ENCODE peak calls at places on chromosomes 1 and 21, in four cellular contexts. V, F, Q and U are unnamed samples. For H3K36me3, the result is how much of the 10 kb centered on the place peaks cover.

GRCh38 chr21:31426235-31426797 is 82.3 kb upstream of the TIAM1 start:
- DNase-seq in V (no peak), F (no peak), Q (no peak), U (no peak)

GRCh38 chr1:209241481-209241880 is 342.0 kb upstream of the CAMK1G start:
- DNase-seq in Q (no peak), F (no peak), V (no peak), U (no peak)

GRCh38 chr1:89990976-89991831 is 3.7 kb upstream of the ZNF326 start:
- DNase-seq in Q (no peak), V (no peak), F (no peak), U (no peak)

GRCh38 chr1:172134087-172134731 is 286.3 kb upstream of the C1orf105 start:
- DNase-seq in F (no peak), Q (no peak), V (no peak), U (no peak)

GRCh38 chr1:245764040-245764439 is 609.3 kb downstream of the KIF26B start:
- DNase-seq in F (no peak), V (no peak), Q (no peak), U (no peak)

GRCh38 chr1:227562923-227563318 is 435 bp upstream of the ZNF678 start:
- DNase-seq in Q (no peak), F (no peak), V (no peak), U (no peak)

GRCh38 chr1:145995964-145996432 is 381 bp downstream of the TXNIP start:
- DNase-seq in Q (no peak), V (no peak), F (no peak), U (peak)

GRCh38 chr1:215595231-215595630 is 28.1 kb downstream of the KCTD3 start:
- DNase-seq in V (no peak), Q (no peak), F (no peak), U (no peak)

GRCh38 chr1:160961419-160961818 is 6.8 kb upstream of the ITLN2 start:
- DNase-seq in F (no peak), Q (no peak), V (no peak), U (no peak)

DNA sequence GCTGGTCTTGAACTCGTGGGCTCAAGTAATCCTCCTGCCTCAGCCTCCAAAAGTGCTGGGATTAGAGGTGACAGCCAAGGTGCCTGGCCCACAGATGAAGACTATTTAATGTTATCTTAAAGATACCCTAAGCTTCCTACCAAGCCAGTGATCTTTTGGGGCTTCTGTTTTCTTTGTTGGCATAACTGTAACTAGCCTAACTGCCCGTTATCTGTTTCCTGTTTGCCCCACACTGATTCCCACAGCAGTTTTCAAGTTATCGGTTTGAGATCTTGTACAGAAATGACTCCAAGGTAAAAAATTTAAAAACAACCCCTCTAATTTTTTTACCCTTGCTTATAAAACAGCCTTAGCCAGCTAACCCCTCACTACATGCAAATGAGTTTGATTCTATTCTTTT is 12.4 kb downstream of the SELL start:
- DNase-seq in F (no peak), Q (no peak), V (no peak), U (no peak)
- H3K4me3 ChIP-seq in F (no peak), Q (no peak), V (no peak), U (no peak)

DNA sequence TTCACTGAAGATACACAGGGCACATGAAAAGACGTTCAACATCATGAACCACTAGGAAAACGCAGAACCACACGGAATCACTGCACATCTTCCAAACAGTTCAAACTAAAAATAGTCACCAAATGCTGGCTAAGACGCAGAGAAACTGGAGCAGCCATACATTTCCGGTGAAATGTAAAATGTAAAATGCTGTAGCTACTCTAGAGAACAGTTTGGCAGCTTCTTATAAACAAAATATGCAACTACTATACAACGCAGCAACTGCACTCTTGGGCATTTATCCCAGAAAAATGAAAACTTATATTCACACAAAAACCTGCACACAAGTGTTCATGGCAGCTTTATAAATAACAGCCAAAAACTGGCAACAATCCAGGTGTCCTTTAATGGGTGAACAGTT is 118.5 kb downstream of the UBR4 start:
- DNase-seq in F (no peak), Q (no peak), V (no peak), U (no peak)
- H3K36me3 ChIP-seq in F (half or more), Q (half or more), V (under half), U (half or more)

GRCh38 chr1:41380195-41380594 is 19.0 kb downstream of the FOXO6 start:
- DNase-seq in Q (no peak), V (no peak), F (no peak), U (no peak)
- TF ChIP-seq CTCF in Q (no peak), V (no peak), F (no peak), U (no peak)

GRCh38 chr1:45953934-45954333 is 150.5 kb downstream of the MAST2 start:
- DNase-seq in Q (no peak), V (no peak), F (no peak), U (no peak)
- H3K4me3 ChIP-seq in Q (peak), V (no peak), F (peak), U (no peak)

GRCh38 chr21:45993210-45994085 is 11.9 kb downstream of the COL6A1 start:
- DNase-seq in Q (peak), F (peak), V (peak), U (peak)
- H3K36me3 ChIP-seq in Q (under half), F (half or more), V (under half), U (half or more)

GRCh38 chr1:12530462-12531168 is 87.4 kb downstream of the DHRS3 start:
- DNase-seq in V (no peak), Q (no peak), F (no peak), U (no peak)
- TF ChIP-seq CTCF in V (no peak), Q (no peak), F (no peak), U (no peak)

DNA sequence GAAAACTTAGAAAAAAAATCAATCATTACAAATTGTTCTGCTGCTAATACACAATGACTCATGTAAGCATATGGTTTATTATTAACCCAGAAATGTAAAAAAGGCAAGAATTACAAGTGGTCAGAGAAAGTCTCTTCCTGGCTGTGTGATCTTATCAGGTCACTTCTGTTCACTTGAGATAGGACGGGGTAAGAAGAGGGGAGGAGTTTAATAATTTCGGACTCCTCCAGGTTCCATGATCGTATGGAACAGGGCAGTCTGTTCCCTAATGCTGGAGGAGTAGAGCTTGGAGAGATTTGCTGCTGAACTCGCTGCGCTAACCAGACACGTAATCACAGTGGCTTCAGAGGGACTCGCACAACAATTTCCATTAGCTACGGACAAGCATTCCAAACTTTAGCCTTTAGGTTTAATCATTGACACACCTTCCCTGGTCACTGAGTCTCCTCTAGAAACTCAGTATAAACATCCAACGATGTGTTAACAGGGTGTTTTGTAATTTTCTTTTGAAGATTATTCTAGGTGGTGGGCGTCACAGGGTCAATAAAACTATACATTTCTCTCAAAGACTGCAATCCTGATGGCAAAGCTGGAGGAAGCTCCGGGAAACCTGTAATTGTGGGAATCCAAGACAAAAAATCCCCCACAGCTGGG is 1.3 kb downstream of the CRYZ start:
- DNase-seq in V (no peak), Q (no peak), F (no peak), U (no peak)
- H3K4me3 ChIP-seq in V (peak), Q (peak), F (peak), U (peak)